ENCODE peak calls at places on chromosomes 5 and 9, in seven cellular contexts. M, T, S, W, Q, Y and D are unnamed samples.

GRCh38 chr9:78788101-78788500 is 491.2 kb downstream of the PSAT1 start:
- DNase-seq in M (no peak), T (no peak), S (peak; percentile 67), W (no peak), Q (no peak), Y (peak; percentile 43), D (no peak)

GRCh38 chr9:69637801-69638200 is 34.4 kb downstream of the APBA1 start:
- DNase-seq in M (no peak), T (no peak), S (peak; percentile 78), W (no peak), Q (no peak), Y (peak; percentile 45), D (no peak)

GRCh38 chr5:154603485-154603884 is 125.5 kb upstream of the HAND1 start:
- DNase-seq in M (no peak), T (no peak), S (no peak), W (no peak), Q (no peak), Y (no peak), D (no peak)

GRCh38 chr9:79447760-79448159 is 124.0 kb upstream of the TLE4 start:
- DNase-seq in M (no peak), T (no peak), S (no peak), W (no peak), Q (no peak), Y (peak; percentile 59), D (no peak)

GRCh38 chr9:114299286-114300152 is 23.4 kb upstream of the ORM1 start:
- DNase-seq in M (peak; percentile 8), T (peak; percentile 25), S (no peak), W (peak; percentile 29), Q (no peak), Y (no peak), D (no peak)

GRCh38 chr9:137087409-137087925 is 682 bp downstream of the MAN1B1 start:
- DNase-seq in M (no peak), T (no peak), S (no peak), W (no peak), Q (no peak), Y (no peak), D (no peak)

GRCh38 chr5:110371011-110371724 is 355.3 kb downstream of the TMEM232 start:
- DNase-seq in M (no peak), T (no peak), S (no peak), W (no peak), Q (no peak), Y (no peak), D (no peak)

GRCh38 chr9:136052433-136052880 is 42.6 kb downstream of the NACC2 start:
- DNase-seq in M (no peak), T (no peak), S (no peak), W (no peak), Q (no peak), Y (peak; percentile 70), D (no peak)

GRCh38 chr5:42963412-42963811 is 76.7 kb downstream of the ANXA2R start:
- DNase-seq in M (no peak), T (no peak), S (no peak), W (no peak), Q (no peak), Y (no peak), D (no peak)

GRCh38 chr5:54217826-54218503 is 92.4 kb downstream of the ARL15 start:
- DNase-seq in M (peak; percentile 45), T (no peak), S (peak; percentile 47), W (no peak), Q (peak; percentile 11), Y (peak; percentile 54), D (no peak)

DNA sequence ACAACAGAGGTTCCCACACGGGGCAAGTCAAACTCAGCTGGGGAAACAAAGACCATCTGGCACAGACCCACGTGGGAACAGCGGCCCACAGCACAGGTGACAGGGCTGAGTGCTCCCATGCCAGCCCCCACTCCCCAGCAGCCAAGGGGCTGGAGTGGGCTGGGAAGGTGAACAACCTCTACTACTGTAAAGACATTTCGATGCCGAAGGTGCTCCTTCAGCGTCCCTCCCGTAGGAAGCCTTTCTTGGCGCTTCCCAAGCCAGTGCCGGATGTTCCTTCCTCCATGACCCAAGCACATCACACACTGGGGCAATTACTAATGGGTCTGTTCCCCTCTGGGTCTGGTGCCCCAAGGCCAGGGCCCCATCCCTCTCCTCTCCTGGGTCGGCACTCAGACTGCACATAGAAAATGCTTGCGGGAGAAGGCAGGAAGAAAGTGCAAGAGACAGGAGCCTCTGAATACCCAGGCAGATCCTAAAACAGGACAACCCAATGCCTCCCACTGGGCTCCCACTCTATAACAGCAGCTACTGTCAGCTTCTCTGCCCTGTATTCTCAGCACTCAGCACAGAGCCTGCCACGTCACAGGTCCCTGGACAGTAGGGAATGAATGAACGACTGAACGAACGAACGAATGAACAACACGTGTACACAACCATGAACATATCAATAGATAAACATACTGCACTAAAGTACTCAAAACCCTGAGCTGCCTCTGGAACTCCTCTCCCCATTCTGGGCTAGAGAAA is 77.0 kb upstream of the LRRTM2 start:
- DNase-seq in M (no peak), T (no peak), S (no peak), W (no peak), Q (no peak), Y (no peak), D (no peak)
- H3K27ac ChIP-seq in M (no peak overlapping the region), T (peak overlapping the region; percentile 72), S (no peak overlapping the region), W (no peak overlapping the region), Q (no peak overlapping the region), Y (no peak overlapping the region), D (no peak overlapping the region)

DNA sequence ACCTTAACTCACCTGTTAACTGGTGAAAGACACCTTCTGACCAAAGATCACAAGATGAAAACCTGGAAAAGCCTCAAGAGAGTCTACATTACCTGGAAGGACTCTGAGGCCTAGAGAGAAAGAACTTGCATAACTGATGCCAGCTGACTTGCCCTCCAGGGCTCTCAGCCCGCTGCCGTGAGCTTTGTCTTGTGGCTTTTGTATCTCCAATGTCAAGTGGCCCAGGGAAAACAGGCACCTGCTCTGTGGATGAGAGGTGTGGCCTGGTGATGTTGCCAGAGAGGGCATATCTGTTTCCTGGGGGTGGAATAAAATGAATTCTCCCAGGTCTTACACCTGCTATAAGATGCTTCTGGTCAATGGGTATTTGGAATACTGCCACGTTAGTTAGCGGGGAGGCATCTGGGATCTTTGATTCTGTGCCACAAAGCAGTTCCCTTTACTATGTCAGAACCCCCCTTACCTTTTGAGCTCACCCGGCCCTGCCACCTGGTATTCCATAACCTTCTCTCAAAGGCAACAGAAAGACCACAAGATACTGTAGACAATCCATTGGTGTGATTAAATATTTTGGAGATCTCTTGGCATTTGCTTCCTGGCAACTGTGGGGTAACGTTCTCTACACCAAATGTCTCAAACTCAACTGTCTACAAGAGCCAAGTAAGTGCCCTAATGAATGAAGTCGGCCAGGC is 54.9 kb upstream of the N4BP3 start:
- DNase-seq in M (no peak), T (no peak), S (no peak), W (no peak), Q (no peak), Y (no peak), D (no peak)
- H3K27ac ChIP-seq in M (no peak overlapping the region), T (no peak overlapping the region), S (no peak overlapping the region), W (no peak overlapping the region), Q (no peak overlapping the region), Y (no peak overlapping the region), D (no peak overlapping the region)

GRCh38 chr9:106920091-106920490 is 57.1 kb downstream of the ZNF462 start:
- DNase-seq in M (no peak), T (no peak), S (no peak), W (no peak), Q (no peak), Y (no peak), D (no peak)
- H3K27ac ChIP-seq in M (no peak overlapping the region), T (peak overlapping the region; percentile 85), S (peak overlapping the region; percentile 61), W (no peak overlapping the region), Q (no peak overlapping the region), Y (peak overlapping the region; percentile 75), D (no peak overlapping the region)

GRCh38 chr9:131259432-131259885 is 16.9 kb downstream of the FAM78A start:
- DNase-seq in M (no peak), T (no peak), S (no peak), W (no peak), Q (no peak), Y (no peak), D (no peak)

GRCh38 chr9:131257266-131258025 is 18.9 kb downstream of the FAM78A start:
- DNase-seq in M (no peak), T (no peak), S (no peak), W (no peak), Q (no peak), Y (no peak), D (no peak)

GRCh38 chr9:131259916-131260597 is 16.3 kb downstream of the FAM78A start:
- DNase-seq in M (no peak), T (no peak), S (no peak), W (no peak), Q (no peak), Y (no peak), D (no peak)

GRCh38 chr9:131258186-131258585 is 18.1 kb downstream of the FAM78A start:
- DNase-seq in M (no peak), T (no peak), S (no peak), W (no peak), Q (no peak), Y (no peak), D (no peak)

DNA sequence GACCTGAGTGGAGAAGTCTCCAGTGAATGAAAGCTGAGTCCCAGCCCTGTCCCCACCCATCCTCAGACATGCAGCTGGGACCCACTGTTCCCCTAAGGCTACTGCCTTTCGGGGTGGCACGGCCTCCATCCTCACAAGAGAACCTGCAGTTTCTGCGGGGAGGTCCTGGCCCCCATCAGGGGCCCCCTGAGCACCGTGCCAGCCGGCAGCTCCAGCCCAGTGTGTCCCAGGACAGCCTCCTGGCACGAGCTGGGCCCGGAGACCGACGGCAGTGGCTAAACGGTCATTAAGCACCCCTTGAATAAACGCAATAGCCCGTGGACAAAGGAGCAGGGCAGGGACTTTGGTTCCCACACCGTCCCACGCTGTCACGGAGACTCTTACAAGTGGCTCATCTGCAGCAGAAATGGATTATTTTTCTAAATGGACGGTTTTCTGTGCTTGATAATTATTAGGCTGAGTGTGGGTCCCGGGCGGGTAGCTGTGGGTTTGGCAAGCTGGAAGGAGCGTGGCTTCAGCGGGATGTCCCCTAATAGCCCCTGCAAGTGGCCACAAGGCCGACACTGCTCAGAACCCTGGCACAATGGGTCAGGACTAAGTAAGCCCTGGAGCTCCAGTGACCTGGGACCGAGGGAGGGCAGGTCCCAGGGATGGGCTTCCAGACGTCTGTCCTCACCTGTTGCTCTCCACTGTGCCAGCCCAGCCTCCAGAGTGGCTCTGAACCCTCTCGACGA is 17.4 kb downstream of the FAM78A start:
- DNase-seq in M (no peak), T (no peak), S (no peak), W (no peak), Q (no peak), Y (no peak), D (no peak)
- H3K27ac ChIP-seq in M (no peak overlapping the region), T (no peak overlapping the region), S (no peak overlapping the region), W (no peak overlapping the region), Q (no peak overlapping the region), Y (no peak overlapping the region), D (no peak overlapping the region)

GRCh38 chr5:151758141-151758429 is 346 bp downstream of the ATOX1 start:
- DNase-seq in M (peak; percentile 37), T (no peak), S (no peak), W (no peak), Q (no peak), Y (no peak), D (no peak)
- H3K27ac ChIP-seq in M (no peak overlapping the region), T (peak overlapping the region; percentile 83), S (peak overlapping the region; percentile 78), W (peak overlapping the region; percentile 60), Q (peak overlapping the region; percentile 82), Y (peak overlapping the region; percentile 50), D (no peak overlapping the region)